ENCODE peak calls at places on chromosomes 5 and 9, in five cellular contexts. A, X, V, Z and R are unnamed samples.

GRCh38 chr9:25703826-25704357 is 25.6 kb upstream of the TUSC1 start:
- DNase-seq in A (no peak), X (no peak), V (no peak), Z (no peak), R (no peak)

GRCh38 chr9:77708416-77708815 is 60.3 kb upstream of the GNA14 start:
- DNase-seq in A (no peak), X (no peak), V (no peak), Z (peak; percentile 27), R (no peak)

GRCh38 chr5:18732556-18733479 is 1098.6 kb downstream of the TAF11L14 start:
- DNase-seq in A (no peak), X (no peak), V (no peak), Z (no peak), R (no peak)

GRCh38 chr9:70791936-70792335 is 329.5 kb downstream of the TRPM3 start:
- DNase-seq in A (no peak), X (no peak), V (no peak), Z (no peak), R (no peak)

GRCh38 chr9:128558431-128559310 is 6.3 kb downstream of the SPTAN1 start:
- DNase-seq in A (peak; percentile 86), X (peak; percentile 76), V (peak; percentile 87), Z (peak; percentile 86), R (peak; percentile 89)

GRCh38 chr9:137114613-137115393 is at the start of gene DPP7:
- DNase-seq in A (peak; percentile 65), X (peak; percentile 77), V (peak; percentile 74), Z (peak; percentile 82), R (peak; percentile 70)

GRCh38 chr9:88528356-88528755 is 6.6 kb upstream of the NXNL2 start:
- DNase-seq in A (no peak), X (no peak), V (no peak), Z (peak; percentile 71), R (no peak)

GRCh38 chr5:35342664-35343063 is 112.4 kb upstream of the PRLR start:
- DNase-seq in A (no peak), X (no peak), V (peak; percentile 31), Z (no peak), R (no peak)

GRCh38 chr5:67165524-67166459 is 30.8 kb downstream of the CD180 start:
- DNase-seq in A (peak; percentile 91), X (peak; percentile 86), V (peak; percentile 48), Z (peak; percentile 74), R (peak; percentile 92)

GRCh38 chr5:171444582-171444981 is 25.1 kb downstream of the FGF18 start:
- DNase-seq in A (no peak), X (no peak), V (no peak), Z (no peak), R (no peak)

GRCh38 chr5:173486355-173486754 is 130.1 kb downstream of the BOD1 start:
- DNase-seq in A (no peak), X (no peak), V (no peak), Z (peak; percentile 49), R (peak; percentile 38)

GRCh38 chr9:80866576-80867227 is 822.6 kb downstream of the TLE1 start:
- DNase-seq in A (no peak), X (no peak), V (no peak), Z (no peak), R (no peak)

GRCh38 chr5:44085083-44085482 is 304.1 kb downstream of the FGF10 start:
- DNase-seq in A (no peak), X (no peak), V (no peak), Z (no peak), R (no peak)

GRCh38 chr5:23027341-23027740 is 174.2 kb upstream of the CDH12 start:
- DNase-seq in A (no peak), X (no peak), V (no peak), Z (no peak), R (no peak)

GRCh38 chr9:128094166-128094949 is 26.3 kb downstream of the SLC25A25 start:
- DNase-seq in A (peak; percentile 97), X (peak; percentile 89), V (peak; percentile 99), Z (peak; percentile 99), R (peak; percentile 99)

GRCh38 chr5:90824436-90824835 is 265.8 kb downstream of the ADGRV1 start:
- DNase-seq in A (no peak), X (no peak), V (no peak), Z (no peak), R (no peak)

GRCh38 chr5:91219803-91220371 is 163.2 kb downstream of the ARRDC3 start:
- DNase-seq in A (peak; percentile 29), X (no peak), V (no peak), Z (peak; percentile 21), R (no peak)

GRCh38 chr9:108618906-108619550 is 236.8 kb downstream of the ACTL7B start:
- DNase-seq in A (no peak), X (no peak), V (no peak), Z (no peak), R (no peak)

GRCh38 chr5:175588709-175589429 is 69.0 kb upstream of the HRH2 start:
- DNase-seq in A (no peak), X (no peak), V (no peak), Z (no peak), R (no peak)

GRCh38 chr5:74141053-74141452 is 499.5 kb downstream of the ENC1 start:
- DNase-seq in A (no peak), X (no peak), V (peak; percentile 12), Z (peak; percentile 36), R (no peak)